ENCODE peak calls at places on chromosomes 16 and 17, in seven cellular contexts. Q is neuronal stem cell, E is H1, B is IMR-90, F is H9, Y is mesendoderm, G is trophoblast cell. K is an unnamed sample.
A peak's percentile ranks its signal among the peaks of the same experiment; 100 is the strongest.

GRCh38 chr16:31130899-31131298 is 4.6 kb downstream of the PRSS8 start:
- DNase-seq in Q (no peak), E (peak; percentile 66), B (no peak), F (peak; percentile 93), Y (peak; percentile 83), G (peak; percentile 95), K (no peak)

GRCh38 chr17:6526362-6527152 is 29.8 kb downstream of the PITPNM3 start:
- DNase-seq in Q (no peak), E (no peak), B (peak; percentile 28), F (peak; percentile 24), Y (peak; percentile 31), G (no peak), K (peak; percentile 21)

GRCh38 chr16:81873843-81874752 is 95.0 kb downstream of the PLCG2 start:
- DNase-seq in Q (peak; percentile 31), E (peak; percentile 80), B (peak; percentile 24), F (peak; percentile 53), Y (peak; percentile 63), G (peak; percentile 19), K (peak; percentile 40)

GRCh38 chr17:16449121-16449570 is 33.8 kb downstream of the TRPV2 start:
- DNase-seq in Q (no peak), E (no peak), B (peak; percentile 74), F (no peak), Y (no peak), G (no peak), K (peak; percentile 60)

GRCh38 chr16:26801628-26802027 is 265.1 kb upstream of the C16orf82 start:
- DNase-seq in Q (no peak), E (no peak), B (no peak), F (no peak), Y (no peak), G (no peak), K (no peak)

GRCh38 chr17:13599168-13599577 is 2.6 kb downstream of the HS3ST3A1 start:
- DNase-seq in Q (no peak), E (no peak), B (no peak), F (no peak), Y (no peak), G (no peak), K (no peak)

GRCh38 chr17:64236827-64237403 is 26.1 kb downstream of the TEX2 start:
- DNase-seq in Q (no peak), E (no peak), B (no peak), F (peak; percentile 46), Y (peak; percentile 62), G (no peak), K (peak; percentile 29)

GRCh38 chr17:52157161-52157560 is 1.4 kb downstream of the CA10 start:
- DNase-seq in Q (no peak), E (no peak), B (no peak), F (peak; percentile 48), Y (no peak), G (no peak), K (no peak)

GRCh38 chr16:15538484-15538883 is 104.1 kb downstream of the BMERB1 start:
- DNase-seq in Q (no peak), E (no peak), B (no peak), F (no peak), Y (no peak), G (no peak), K (no peak)

GRCh38 chr16:74713325-74713724 is 12.7 kb upstream of the MLKL start:
- DNase-seq in Q (no peak), E (no peak), B (no peak), F (no peak), Y (no peak), G (no peak), K (no peak)

GRCh38 chr17:39738568-39738901 is 797 bp downstream of the GRB7 start:
- DNase-seq in Q (no peak), E (peak; percentile 78), B (no peak), F (peak; percentile 75), Y (peak; percentile 79), G (peak; percentile 52), K (no peak)

GRCh38 chr17:66942453-66943264 is 21.8 kb upstream of the CACNG4 start:
- DNase-seq in Q (no peak), E (no peak), B (no peak), F (no peak), Y (peak; percentile 33), G (no peak), K (no peak)

GRCh38 chr17:48483004-48483403 is 47.8 kb downstream of the HOXB1 start:
- DNase-seq in Q (no peak), E (no peak), B (no peak), F (no peak), Y (no peak), G (no peak), K (no peak)

GRCh38 chr17:13879961-13880466 is 189.3 kb upstream of the COX10 start:
- DNase-seq in Q (no peak), E (no peak), B (no peak), F (no peak), Y (no peak), G (no peak), K (no peak)

GRCh38 chr16:87344165-87344930 is 27.2 kb upstream of the C16orf95 start:
- DNase-seq in Q (no peak), E (no peak), B (no peak), F (no peak), Y (no peak), G (no peak), K (no peak)

GRCh38 chr16:87344931-87345631 is 27.9 kb upstream of the C16orf95 start:
- DNase-seq in Q (no peak), E (no peak), B (no peak), F (peak; percentile 39), Y (peak; percentile 38), G (no peak), K (no peak)

GRCh38 chr16:87343753-87344050 is 26.5 kb upstream of the C16orf95 start:
- DNase-seq in Q (no peak), E (no peak), B (no peak), F (no peak), Y (no peak), G (no peak), K (no peak)

GRCh38 chr16:87346517-87347060 is 29.4 kb upstream of the C16orf95 start:
- DNase-seq in Q (no peak), E (no peak), B (no peak), F (no peak), Y (no peak), G (no peak), K (no peak)

DNA sequence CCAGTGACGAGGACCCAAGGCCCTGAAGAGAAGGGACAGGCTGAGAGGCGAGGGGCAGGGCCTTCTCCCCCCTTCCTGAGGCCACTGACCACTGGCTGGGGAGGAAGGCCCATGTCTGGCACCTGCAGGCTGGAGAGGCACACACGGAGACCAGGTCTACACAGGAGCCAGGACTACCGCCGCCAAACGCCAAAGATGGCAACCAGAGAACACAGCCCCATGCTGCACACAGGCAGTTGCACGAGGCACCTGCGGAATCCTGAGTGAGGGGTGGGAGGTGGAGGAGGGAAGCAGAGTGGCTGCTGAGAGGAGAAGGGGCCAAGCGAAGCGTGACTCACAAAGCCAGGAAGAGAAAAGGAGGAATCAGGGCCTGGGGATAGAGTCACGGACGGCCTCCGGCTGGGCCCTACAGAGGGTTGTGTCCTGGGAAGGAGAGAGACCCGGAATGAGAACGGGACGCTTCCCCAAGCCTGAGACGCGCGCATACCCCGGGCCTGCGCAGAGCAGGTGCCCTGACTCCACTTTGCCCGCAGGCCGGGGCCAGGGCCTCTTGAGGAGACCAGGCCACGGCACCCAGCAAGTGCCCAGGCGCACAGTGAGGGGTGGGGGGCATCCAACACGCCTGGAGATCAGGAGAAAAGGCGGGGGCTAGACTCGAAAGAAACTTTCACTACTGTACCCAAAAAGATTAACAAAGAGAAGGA is 28.7 kb upstream of the C16orf95 start:
- DNase-seq in Q (no peak), E (no peak), B (no peak), F (no peak), Y (no peak), G (no peak), K (no peak)
- H3K4me2 ChIP-seq in Q (no peak overlapping the region), E (no peak overlapping the region), B (no peak overlapping the region), F (no peak overlapping the region), Y (no peak overlapping the region), G (no peak overlapping the region), K (no peak overlapping the region)

DNA sequence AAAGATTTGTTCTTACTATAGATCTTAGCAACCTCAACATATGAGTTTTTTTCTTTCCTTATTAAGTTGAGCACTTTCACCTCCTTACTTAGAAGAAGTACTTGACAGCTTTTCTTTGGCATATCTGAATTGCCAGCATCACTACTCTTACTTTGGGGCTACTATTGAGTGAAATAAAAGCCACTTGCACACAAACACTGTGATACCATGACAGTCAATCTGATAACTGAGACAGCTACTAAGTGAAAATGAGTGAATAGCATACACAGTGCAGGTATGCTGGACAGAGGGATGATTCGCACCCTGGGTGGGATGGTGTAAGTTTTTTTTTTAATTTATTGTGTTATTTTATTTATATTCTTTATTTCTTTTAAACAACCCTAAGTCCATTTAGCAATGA is 13.5 kb upstream of the TENT4B start:
- DNase-seq in Q (no peak), E (no peak), B (no peak), F (no peak), Y (no peak), G (no peak), K (no peak)
- H2AK5ac ChIP-seq in Q (no peak overlapping the region), E (no peak overlapping the region), B (no peak overlapping the region), F (no peak overlapping the region), Y (no peak overlapping the region), G (no peak overlapping the region), K (no peak overlapping the region)

GRCh38 chr17:78313735-78314648 is 45.9 kb downstream of the SOCS3 start:
- DNase-seq in Q (no peak), E (peak; percentile 88), B (peak; percentile 59), F (peak; percentile 97), Y (peak; percentile 95), G (peak; percentile 95), K (peak; percentile 80)
- H3K27ac ChIP-seq in Q (no peak overlapping the region), E (no peak overlapping the region), B (peak overlapping the region; percentile 46), F (no peak overlapping the region), Y (peak overlapping the region; percentile 49), G (no peak overlapping the region), K (no peak overlapping the region)

DNA sequence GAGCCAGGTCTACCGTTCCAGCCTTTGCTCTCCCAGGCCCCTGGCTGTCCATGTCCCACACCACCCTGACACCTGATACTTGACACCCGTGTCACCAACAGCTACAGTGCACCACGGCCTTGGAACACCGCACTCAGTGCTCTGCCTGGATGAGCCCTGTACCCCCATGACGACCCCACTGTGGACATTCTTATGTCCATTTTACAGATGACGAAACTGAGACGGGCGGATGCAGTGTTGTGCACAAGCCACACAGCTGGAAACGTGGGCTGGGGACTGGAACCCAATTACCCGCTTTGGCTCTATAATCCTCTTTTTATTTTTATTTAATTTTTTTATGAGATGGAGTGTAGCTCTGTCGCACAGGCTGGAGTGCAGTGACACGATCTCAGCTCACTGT is 83.6 kb upstream of the CBX4 start:
- DNase-seq in Q (no peak), E (no peak), B (no peak), F (no peak), Y (no peak), G (no peak), K (no peak)
- H3K4me2 ChIP-seq in Q (no peak overlapping the region), E (no peak overlapping the region), B (no peak overlapping the region), F (no peak overlapping the region), Y (no peak overlapping the region), G (no peak overlapping the region), K (no peak overlapping the region)

DNA sequence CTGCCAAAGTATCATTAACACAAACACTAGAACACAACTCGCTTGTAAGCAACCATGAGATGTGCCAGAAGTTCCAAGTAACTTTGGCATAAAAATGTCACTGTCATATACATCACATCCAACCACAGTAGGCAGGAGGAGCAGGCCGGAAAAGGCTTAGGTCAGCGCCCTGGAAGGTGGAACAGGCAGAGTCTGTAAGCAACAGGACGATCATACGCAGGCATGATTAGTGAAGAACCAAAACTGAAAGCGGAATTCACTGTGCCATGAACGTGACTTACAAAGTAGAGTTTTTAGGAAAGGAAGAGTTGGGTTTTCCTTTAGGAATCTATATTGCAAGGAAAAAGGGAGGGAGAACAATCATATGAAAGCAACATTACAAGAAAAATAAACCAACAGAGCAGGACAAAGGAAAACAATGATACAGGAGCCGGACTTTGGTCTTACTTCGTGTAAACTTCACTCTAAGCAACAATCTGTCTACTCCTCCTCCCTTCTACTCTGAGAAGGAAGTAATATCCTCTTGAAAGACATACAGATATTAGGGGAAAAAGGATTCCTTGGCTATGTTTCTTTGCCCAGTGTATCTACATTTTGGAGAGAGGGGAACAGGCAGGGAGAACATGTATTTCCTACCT is 52.2 kb downstream of the YWHAE start:
- DNase-seq in Q (no peak), E (no peak), B (peak; percentile 16), F (no peak), Y (no peak), G (no peak), K (peak; percentile 43)
- H2AK5ac ChIP-seq in Q (no peak overlapping the region), E (no peak overlapping the region), B (no peak overlapping the region), F (no peak overlapping the region), Y (no peak overlapping the region), G (no peak overlapping the region), K (no peak overlapping the region)

K was measured in mesenchymal stem cell.